ENCODE peak calls at places on chromosomes 1 and 21, in nine cellular contexts. One of them, this sample, is unnamed.

GRCh38 chr21:32192291-32192690 is 86.6 kb downstream of the MIS18A start:
- DNase-seq in IMR-90: no peak
- DNase-seq in suprapubic skin: no peak
- DNase-seq in lower leg skin: no peak
- DNase-seq in prostate gland: no peak
- DNase-seq in A549: no peak
- DNase-seq in heart left ventricle: no peak
- DNase-seq in body of pancreas: no peak
- DNase-seq in uterus: no peak
- DNase-seq in this sample: no peak

GRCh38 chr1:17045623-17046022 is 8.2 kb downstream of the SDHB start:
- DNase-seq in uterus: no peak
- DNase-seq in suprapubic skin: no peak
- DNase-seq in IMR-90: no peak
- DNase-seq in A549: no peak
- DNase-seq in lower leg skin: no peak
- DNase-seq in heart left ventricle: no peak
- DNase-seq in prostate gland: no peak
- DNase-seq in body of pancreas: peak; percentile 14
- DNase-seq in this sample: no peak

GRCh38 chr1:201426395-201427310 is 5.1 kb upstream of the TNNI1 start:
- DNase-seq in lower leg skin: no peak
- DNase-seq in heart left ventricle: no peak
- DNase-seq in A549: no peak
- DNase-seq in suprapubic skin: no peak
- DNase-seq in IMR-90: no peak
- DNase-seq in uterus: no peak
- DNase-seq in prostate gland: no peak
- DNase-seq in body of pancreas: no peak
- DNase-seq in this sample: no peak

GRCh38 chr1:218878369-218878768 is 295.3 kb upstream of the LYPLAL1 start:
- DNase-seq in A549: no peak
- DNase-seq in suprapubic skin: no peak
- DNase-seq in heart left ventricle: no peak
- DNase-seq in uterus: no peak
- DNase-seq in lower leg skin: no peak
- DNase-seq in body of pancreas: no peak
- DNase-seq in prostate gland: no peak
- DNase-seq in IMR-90: peak; percentile 68
- DNase-seq in this sample: no peak

GRCh38 chr21:41167348-41168342 is at the start of gene BACE2:
- DNase-seq in lower leg skin: peak; percentile 96
- DNase-seq in suprapubic skin: peak; percentile 89
- DNase-seq in body of pancreas: peak; percentile 82
- DNase-seq in heart left ventricle: peak; percentile 87
- DNase-seq in A549: peak; percentile 31
- DNase-seq in prostate gland: peak; percentile 89
- DNase-seq in uterus: peak; percentile 79
- DNase-seq in IMR-90: peak; percentile 68
- DNase-seq in this sample: peak; percentile 78

GRCh38 chr1:59707216-59707615 is 107.5 kb upstream of the HOOK1 start:
- DNase-seq in prostate gland: no peak
- DNase-seq in heart left ventricle: no peak
- DNase-seq in suprapubic skin: no peak
- DNase-seq in IMR-90: peak; percentile 98
- DNase-seq in A549: peak; percentile 12
- DNase-seq in lower leg skin: no peak
- DNase-seq in body of pancreas: no peak
- DNase-seq in uterus: peak; percentile 72
- DNase-seq in this sample: no peak

GRCh38 chr1:62144238-62144831 is 50.3 kb upstream of the L1TD1 start:
- DNase-seq in uterus: no peak
- DNase-seq in prostate gland: peak; percentile 25
- DNase-seq in IMR-90: peak; percentile 52
- DNase-seq in heart left ventricle: no peak
- DNase-seq in body of pancreas: peak; percentile 38
- DNase-seq in lower leg skin: peak; percentile 32
- DNase-seq in A549: peak; percentile 40
- DNase-seq in suprapubic skin: no peak
- DNase-seq in this sample: peak; percentile 20

GRCh38 chr1:190904091-190904695 is 426.5 kb upstream of the BRINP3 start:
- DNase-seq in IMR-90: peak; percentile 85
- DNase-seq in uterus: no peak
- DNase-seq in body of pancreas: no peak
- DNase-seq in lower leg skin: no peak
- DNase-seq in heart left ventricle: no peak
- DNase-seq in suprapubic skin: no peak
- DNase-seq in prostate gland: no peak
- DNase-seq in A549: no peak
- DNase-seq in this sample: no peak

GRCh38 chr21:45644041-45644906 is 749 bp downstream of the PCBP3 start:
- DNase-seq in suprapubic skin: no peak
- DNase-seq in lower leg skin: no peak
- DNase-seq in IMR-90: no peak
- DNase-seq in uterus: no peak
- DNase-seq in A549: no peak
- DNase-seq in body of pancreas: no peak
- DNase-seq in prostate gland: no peak
- DNase-seq in heart left ventricle: peak; percentile 67
- DNase-seq in this sample: no peak

GRCh38 chr1:32724678-32725594 is 22.4 kb upstream of the SYNC start:
- DNase-seq in body of pancreas: no peak
- DNase-seq in suprapubic skin: no peak
- DNase-seq in prostate gland: no peak
- DNase-seq in uterus: peak; percentile 39
- DNase-seq in heart left ventricle: peak; percentile 70
- DNase-seq in IMR-90: peak; percentile 96
- DNase-seq in A549: peak; percentile 81
- DNase-seq in lower leg skin: no peak
- DNase-seq in this sample: peak; percentile 95

GRCh38 chr1:75130312-75130677 is 3.9 kb upstream of the LHX8 start:
- DNase-seq in body of pancreas: no peak
- DNase-seq in suprapubic skin: no peak
- DNase-seq in uterus: no peak
- DNase-seq in lower leg skin: peak; percentile 57
- DNase-seq in prostate gland: no peak
- DNase-seq in A549: no peak
- DNase-seq in heart left ventricle: no peak
- DNase-seq in IMR-90: no peak
- DNase-seq in this sample: no peak

GRCh38 chr1:178341218-178341956 is 155.4 kb downstream of the CLEC20A start:
- DNase-seq in A549: no peak
- DNase-seq in IMR-90: peak; percentile 80
- DNase-seq in suprapubic skin: peak; percentile 65
- DNase-seq in prostate gland: peak; percentile 82
- DNase-seq in body of pancreas: peak; percentile 53
- DNase-seq in uterus: peak; percentile 19
- DNase-seq in heart left ventricle: no peak
- DNase-seq in lower leg skin: no peak
- DNase-seq in this sample: no peak

GRCh38 chr1:45621501-45621836 is 2.4 kb downstream of the CCDC17 start:
- DNase-seq in uterus: no peak
- DNase-seq in heart left ventricle: no peak
- DNase-seq in lower leg skin: no peak
- DNase-seq in prostate gland: no peak
- DNase-seq in body of pancreas: no peak
- DNase-seq in IMR-90: no peak
- DNase-seq in suprapubic skin: no peak
- DNase-seq in A549: no peak
- DNase-seq in this sample: no peak

GRCh38 chr1:45620588-45621500 is 3.0 kb downstream of the CCDC17 start:
- DNase-seq in A549: no peak
- DNase-seq in lower leg skin: no peak
- DNase-seq in suprapubic skin: no peak
- DNase-seq in uterus: no peak
- DNase-seq in IMR-90: no peak
- DNase-seq in prostate gland: no peak
- DNase-seq in heart left ventricle: no peak
- DNase-seq in body of pancreas: no peak
- DNase-seq in this sample: no peak

GRCh38 chr1:45615885-45616284 is 8.0 kb downstream of the CCDC17 start:
- DNase-seq in lower leg skin: no peak
- DNase-seq in uterus: no peak
- DNase-seq in A549: no peak
- DNase-seq in prostate gland: no peak
- DNase-seq in IMR-90: no peak
- DNase-seq in heart left ventricle: no peak
- DNase-seq in suprapubic skin: no peak
- DNase-seq in body of pancreas: no peak
- DNase-seq in this sample: no peak

GRCh38 chr1:45619149-45619921 is 4.5 kb downstream of the CCDC17 start:
- DNase-seq in uterus: no peak
- DNase-seq in lower leg skin: no peak
- DNase-seq in A549: no peak
- DNase-seq in heart left ventricle: no peak
- DNase-seq in IMR-90: no peak
- DNase-seq in body of pancreas: no peak
- DNase-seq in suprapubic skin: no peak
- DNase-seq in prostate gland: no peak
- DNase-seq in this sample: no peak

GRCh38 chr1:45617618-45618017 is 6.2 kb downstream of the CCDC17 start:
- DNase-seq in suprapubic skin: no peak
- DNase-seq in IMR-90: peak; percentile 75
- DNase-seq in A549: no peak
- DNase-seq in heart left ventricle: no peak
- DNase-seq in prostate gland: no peak
- DNase-seq in body of pancreas: no peak
- DNase-seq in lower leg skin: no peak
- DNase-seq in uterus: no peak
- DNase-seq in this sample: no peak
- TF ChIP-seq POLR2A in suprapubic skin: no peak
- TF ChIP-seq POLR2A in IMR-90: no peak
- TF ChIP-seq POLR2A in A549: no peak
- TF ChIP-seq POLR2A in heart left ventricle: no peak
- TF ChIP-seq POLR2A in prostate gland: no peak
- TF ChIP-seq POLR2A in body of pancreas: no peak
- TF ChIP-seq POLR2A in lower leg skin: no peak
- TF ChIP-seq POLR2A in uterus: no peak
- TF ChIP-seq POLR2A in this sample: no peak

DNA sequence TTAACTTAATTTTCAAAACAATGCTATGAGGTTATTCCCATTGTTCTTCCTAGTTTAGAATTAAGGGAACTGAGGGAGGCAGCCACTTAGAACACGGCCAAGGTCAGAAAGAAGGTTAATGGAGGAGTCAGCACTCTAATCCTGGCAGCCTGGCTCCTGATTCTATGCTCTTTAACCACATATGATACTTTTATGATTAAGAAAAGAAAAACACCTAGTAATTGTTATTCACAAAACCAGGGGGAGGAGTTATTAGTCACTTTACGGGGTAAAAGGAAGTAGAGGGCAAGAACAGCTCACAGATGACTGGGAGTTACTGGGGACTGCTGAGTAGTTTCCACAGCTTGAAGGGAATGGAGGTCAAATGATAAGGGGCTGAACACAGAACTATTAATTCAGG is 38.6 kb downstream of the GADD45A start:
- DNase-seq in heart left ventricle: no peak
- DNase-seq in A549: no peak
- DNase-seq in uterus: no peak
- DNase-seq in body of pancreas: no peak
- DNase-seq in lower leg skin: no peak
- DNase-seq in prostate gland: no peak
- DNase-seq in IMR-90: peak; percentile 73
- DNase-seq in suprapubic skin: no peak
- DNase-seq in this sample: no peak
- TF ChIP-seq POLR2A in heart left ventricle: no peak
- TF ChIP-seq POLR2A in A549: no peak
- TF ChIP-seq POLR2A in uterus: no peak
- TF ChIP-seq POLR2A in body of pancreas: no peak
- TF ChIP-seq POLR2A in lower leg skin: no peak
- TF ChIP-seq POLR2A in prostate gland: no peak
- TF ChIP-seq POLR2A in IMR-90: no peak
- TF ChIP-seq POLR2A in suprapubic skin: no peak
- TF ChIP-seq POLR2A in this sample: no peak

GRCh38 chr1:25569599-25570458 is 26.4 kb downstream of the LDLRAP1 start:
- DNase-seq in uterus: no peak
- DNase-seq in body of pancreas: no peak
- DNase-seq in lower leg skin: no peak
- DNase-seq in prostate gland: no peak
- DNase-seq in heart left ventricle: no peak
- DNase-seq in IMR-90: no peak
- DNase-seq in A549: no peak
- DNase-seq in suprapubic skin: no peak
- DNase-seq in this sample: no peak

GRCh38 chr1:25572107-25572506 is 28.7 kb downstream of the LDLRAP1 start:
- DNase-seq in A549: no peak
- DNase-seq in IMR-90: no peak
- DNase-seq in lower leg skin: no peak
- DNase-seq in uterus: no peak
- DNase-seq in suprapubic skin: no peak
- DNase-seq in body of pancreas: no peak
- DNase-seq in prostate gland: no peak
- DNase-seq in heart left ventricle: no peak
- DNase-seq in this sample: no peak

GRCh38 chr1:25572708-25573590 is 29.5 kb downstream of the LDLRAP1 start:
- DNase-seq in suprapubic skin: no peak
- DNase-seq in lower leg skin: no peak
- DNase-seq in prostate gland: no peak
- DNase-seq in heart left ventricle: no peak
- DNase-seq in IMR-90: peak; percentile 42
- DNase-seq in body of pancreas: peak; percentile 64
- DNase-seq in uterus: no peak
- DNase-seq in A549: peak; percentile 64
- DNase-seq in this sample: peak; percentile 53

GRCh38 chr1:25570798-25571521 is 27.6 kb downstream of the LDLRAP1 start:
- DNase-seq in IMR-90: no peak
- DNase-seq in uterus: no peak
- DNase-seq in body of pancreas: no peak
- DNase-seq in suprapubic skin: no peak
- DNase-seq in prostate gland: no peak
- DNase-seq in A549: no peak
- DNase-seq in heart left ventricle: no peak
- DNase-seq in lower leg skin: no peak
- DNase-seq in this sample: no peak

DNA sequence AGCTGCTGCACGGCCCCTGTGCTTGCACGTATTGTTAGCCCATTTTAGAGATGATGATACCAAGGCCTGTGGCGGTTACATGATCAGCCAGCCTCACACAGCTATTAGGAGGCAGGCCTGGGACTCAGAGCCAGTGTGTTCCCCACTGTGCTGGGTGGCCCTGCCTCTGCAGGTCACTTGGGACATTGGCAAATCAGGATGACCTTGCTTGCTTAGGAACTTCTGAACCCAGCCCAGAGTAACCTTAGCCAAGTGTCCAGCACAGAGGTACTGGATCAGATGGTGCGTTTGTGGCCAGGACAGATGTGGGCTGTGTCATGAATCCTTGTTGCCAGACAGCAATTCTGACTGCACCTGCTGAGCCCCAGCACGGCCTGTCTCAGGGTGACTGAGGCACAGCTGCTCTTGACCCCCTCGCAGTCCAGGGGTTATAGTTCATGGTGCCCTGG is 28.1 kb downstream of the LDLRAP1 start:
- DNase-seq in A549: no peak
- DNase-seq in suprapubic skin: no peak
- DNase-seq in lower leg skin: no peak
- DNase-seq in body of pancreas: no peak
- DNase-seq in heart left ventricle: no peak
- DNase-seq in uterus: no peak
- DNase-seq in prostate gland: no peak
- DNase-seq in IMR-90: no peak
- DNase-seq in this sample: no peak
- TF ChIP-seq POLR2A in A549: no peak
- TF ChIP-seq POLR2A in suprapubic skin: no peak
- TF ChIP-seq POLR2A in lower leg skin: no peak
- TF ChIP-seq POLR2A in body of pancreas: no peak
- TF ChIP-seq POLR2A in heart left ventricle: no peak
- TF ChIP-seq POLR2A in uterus: no peak
- TF ChIP-seq POLR2A in prostate gland: no peak
- TF ChIP-seq POLR2A in IMR-90: no peak
- TF ChIP-seq POLR2A in this sample: no peak

GRCh38 chr1:24535021-24535424 is 20.9 kb upstream of the NCMAP start:
- DNase-seq in prostate gland: no peak
- DNase-seq in lower leg skin: no peak
- DNase-seq in IMR-90: no peak
- DNase-seq in uterus: no peak
- DNase-seq in body of pancreas: no peak
- DNase-seq in heart left ventricle: no peak
- DNase-seq in suprapubic skin: no peak
- DNase-seq in A549: no peak
- DNase-seq in this sample: no peak
- TF ChIP-seq POLR2A in prostate gland: no peak
- TF ChIP-seq POLR2A in lower leg skin: no peak
- TF ChIP-seq POLR2A in IMR-90: no peak
- TF ChIP-seq POLR2A in uterus: no peak
- TF ChIP-seq POLR2A in body of pancreas: no peak
- TF ChIP-seq POLR2A in heart left ventricle: no peak
- TF ChIP-seq POLR2A in suprapubic skin: no peak
- TF ChIP-seq POLR2A in A549: no peak
- TF ChIP-seq POLR2A in this sample: no peak